ENCODE peak calls at places on chromosomes 2 and 18, in ten cellular contexts. One of them, this sample, is unnamed.

GRCh38 chr2:240250150-240250984 is 109.9 kb upstream of the OTOS start:
- DNase-seq in ovary: peak; percentile 22
- DNase-seq in tibial artery: no peak
- DNase-seq in psoas muscle: no peak
- DNase-seq in brain microvascular endothelial cell: no peak
- DNase-seq in BE2C: no peak
- DNase-seq in astrocyte: no peak
- DNase-seq in MM.1S: no peak
- DNase-seq in left ventricle myocardium inferior: no peak
- DNase-seq in mammary epithelial cell: no peak
- DNase-seq in this sample: no peak

GRCh38 chr2:102103992-102104871 is 38.3 kb upstream of the IL1R1 start:
- DNase-seq in ovary: peak; percentile 59
- DNase-seq in tibial artery: peak; percentile 89
- DNase-seq in psoas muscle: peak; percentile 82
- DNase-seq in brain microvascular endothelial cell: peak; percentile 86
- DNase-seq in BE2C: no peak
- DNase-seq in astrocyte: peak; percentile 91
- DNase-seq in MM.1S: no peak
- DNase-seq in left ventricle myocardium inferior: peak; percentile 62
- DNase-seq in mammary epithelial cell: peak; percentile 61
- DNase-seq in this sample: peak; percentile 77

GRCh38 chr2:188475945-188476344 is 184.3 kb downstream of the GULP1 start:
- DNase-seq in ovary: no peak
- DNase-seq in tibial artery: no peak
- DNase-seq in psoas muscle: no peak
- DNase-seq in brain microvascular endothelial cell: peak; percentile 47
- DNase-seq in BE2C: no peak
- DNase-seq in astrocyte: peak; percentile 86
- DNase-seq in MM.1S: no peak
- DNase-seq in left ventricle myocardium inferior: no peak
- DNase-seq in mammary epithelial cell: peak; percentile 27
- DNase-seq in this sample: peak; percentile 44

GRCh38 chr2:19675856-19676460 is 225.8 kb downstream of the TTC32 start:
- DNase-seq in ovary: no peak
- DNase-seq in tibial artery: no peak
- DNase-seq in psoas muscle: no peak
- DNase-seq in brain microvascular endothelial cell: no peak
- DNase-seq in BE2C: no peak
- DNase-seq in astrocyte: peak; percentile 39
- DNase-seq in MM.1S: no peak
- DNase-seq in left ventricle myocardium inferior: no peak
- DNase-seq in mammary epithelial cell: peak; percentile 54
- DNase-seq in this sample: no peak

GRCh38 chr2:207163053-207163814 is 2.5 kb downstream of the KLF7 start:
- DNase-seq in ovary: peak; percentile 30
- DNase-seq in tibial artery: no peak
- DNase-seq in psoas muscle: peak; percentile 29
- DNase-seq in brain microvascular endothelial cell: peak; percentile 81
- DNase-seq in BE2C: no peak
- DNase-seq in astrocyte: peak; percentile 94
- DNase-seq in MM.1S: no peak
- DNase-seq in left ventricle myocardium inferior: no peak
- DNase-seq in mammary epithelial cell: peak; percentile 94
- DNase-seq in this sample: peak; percentile 97

GRCh38 chr2:224838335-224838734 is 122.2 kb upstream of the CCDC195 start:
- DNase-seq in ovary: no peak
- DNase-seq in tibial artery: no peak
- DNase-seq in psoas muscle: no peak
- DNase-seq in brain microvascular endothelial cell: peak; percentile 45
- DNase-seq in BE2C: no peak
- DNase-seq in astrocyte: peak; percentile 45
- DNase-seq in MM.1S: no peak
- DNase-seq in left ventricle myocardium inferior: no peak
- DNase-seq in mammary epithelial cell: no peak
- DNase-seq in this sample: no peak

GRCh38 chr18:62537946-62538345 is 15.1 kb downstream of the ZCCHC2 start:
- DNase-seq in ovary: no peak
- DNase-seq in tibial artery: no peak
- DNase-seq in psoas muscle: no peak
- DNase-seq in brain microvascular endothelial cell: no peak
- DNase-seq in BE2C: no peak
- DNase-seq in astrocyte: no peak
- DNase-seq in MM.1S: no peak
- DNase-seq in left ventricle myocardium inferior: no peak
- DNase-seq in mammary epithelial cell: peak; percentile 69
- DNase-seq in this sample: peak; percentile 85

GRCh38 chr2:39696838-39697237 is 31.1 kb downstream of the TMEM178A start:
- DNase-seq in ovary: no peak
- DNase-seq in tibial artery: no peak
- DNase-seq in psoas muscle: no peak
- DNase-seq in brain microvascular endothelial cell: peak; percentile 74
- DNase-seq in BE2C: no peak
- DNase-seq in astrocyte: peak; percentile 87
- DNase-seq in MM.1S: no peak
- DNase-seq in left ventricle myocardium inferior: no peak
- DNase-seq in mammary epithelial cell: peak; percentile 53
- DNase-seq in this sample: peak; percentile 62

GRCh38 chr18:46587568-46587967 is 69.5 kb downstream of the LOXHD1 start:
- DNase-seq in ovary: no peak
- DNase-seq in tibial artery: no peak
- DNase-seq in psoas muscle: no peak
- DNase-seq in brain microvascular endothelial cell: no peak
- DNase-seq in BE2C: no peak
- DNase-seq in astrocyte: no peak
- DNase-seq in MM.1S: no peak
- DNase-seq in left ventricle myocardium inferior: no peak
- DNase-seq in mammary epithelial cell: no peak
- DNase-seq in this sample: no peak

GRCh38 chr2:27681844-27682243 is 18.2 kb downstream of the SLC4A1AP start:
- DNase-seq in ovary: no peak
- DNase-seq in tibial artery: no peak
- DNase-seq in psoas muscle: no peak
- DNase-seq in brain microvascular endothelial cell: peak; percentile 63
- DNase-seq in BE2C: no peak
- DNase-seq in astrocyte: peak; percentile 83
- DNase-seq in MM.1S: no peak
- DNase-seq in left ventricle myocardium inferior: no peak
- DNase-seq in mammary epithelial cell: peak; percentile 37
- DNase-seq in this sample: peak; percentile 42

GRCh38 chr2:174970092-174970491 is 35.1 kb downstream of the CHN1 start:
- DNase-seq in ovary: no peak
- DNase-seq in tibial artery: no peak
- DNase-seq in psoas muscle: no peak
- DNase-seq in brain microvascular endothelial cell: no peak
- DNase-seq in BE2C: no peak
- DNase-seq in astrocyte: peak; percentile 63
- DNase-seq in MM.1S: no peak
- DNase-seq in left ventricle myocardium inferior: no peak
- DNase-seq in mammary epithelial cell: peak; percentile 12
- DNase-seq in this sample: peak; percentile 54

GRCh38 chr2:42754021-42754775 is 9.7 kb downstream of the OXER1 start:
- DNase-seq in ovary: no peak
- DNase-seq in tibial artery: no peak
- DNase-seq in psoas muscle: peak; percentile 75
- DNase-seq in brain microvascular endothelial cell: peak; percentile 4
- DNase-seq in BE2C: no peak
- DNase-seq in astrocyte: peak; percentile 26
- DNase-seq in MM.1S: no peak
- DNase-seq in left ventricle myocardium inferior: no peak
- DNase-seq in mammary epithelial cell: no peak
- DNase-seq in this sample: no peak

GRCh38 chr2:156309106-156309505 is 23.4 kb downstream of the NR4A2 start:
- DNase-seq in ovary: no peak
- DNase-seq in tibial artery: no peak
- DNase-seq in psoas muscle: no peak
- DNase-seq in brain microvascular endothelial cell: no peak
- DNase-seq in BE2C: no peak
- DNase-seq in astrocyte: no peak
- DNase-seq in MM.1S: no peak
- DNase-seq in left ventricle myocardium inferior: no peak
- DNase-seq in mammary epithelial cell: no peak
- DNase-seq in this sample: peak; percentile 35

GRCh38 chr2:222973237-222973636 is 78.8 kb upstream of the KCNE4 start:
- DNase-seq in ovary: no peak
- DNase-seq in tibial artery: no peak
- DNase-seq in psoas muscle: no peak
- DNase-seq in brain microvascular endothelial cell: no peak
- DNase-seq in BE2C: no peak
- DNase-seq in astrocyte: peak; percentile 35
- DNase-seq in MM.1S: no peak
- DNase-seq in left ventricle myocardium inferior: no peak
- DNase-seq in mammary epithelial cell: no peak
- DNase-seq in this sample: peak; percentile 42

GRCh38 chr18:34122724-34123334 is 101.9 kb downstream of the NOL4 start:
- DNase-seq in ovary: no peak
- DNase-seq in tibial artery: no peak
- DNase-seq in psoas muscle: no peak
- DNase-seq in brain microvascular endothelial cell: peak; percentile 73
- DNase-seq in BE2C: peak; percentile 10
- DNase-seq in astrocyte: peak; percentile 46
- DNase-seq in MM.1S: peak; percentile 63
- DNase-seq in left ventricle myocardium inferior: no peak
- DNase-seq in mammary epithelial cell: peak; percentile 34
- DNase-seq in this sample: peak; percentile 65

GRCh38 chr2:150619607-150620330 is 132.3 kb upstream of the RND3 start:
- DNase-seq in ovary: peak; percentile 11
- DNase-seq in tibial artery: no peak
- DNase-seq in psoas muscle: peak; percentile 18
- DNase-seq in brain microvascular endothelial cell: peak; percentile 59
- DNase-seq in BE2C: no peak
- DNase-seq in astrocyte: peak; percentile 77
- DNase-seq in MM.1S: no peak
- DNase-seq in left ventricle myocardium inferior: no peak
- DNase-seq in mammary epithelial cell: peak; percentile 70
- DNase-seq in this sample: peak; percentile 77

GRCh38 chr2:181770145-181770544 is 89.8 kb upstream of the NEUROD1 start:
- DNase-seq in ovary: no peak
- DNase-seq in tibial artery: no peak
- DNase-seq in psoas muscle: no peak
- DNase-seq in brain microvascular endothelial cell: no peak
- DNase-seq in BE2C: no peak
- DNase-seq in astrocyte: peak; percentile 27
- DNase-seq in MM.1S: no peak
- DNase-seq in left ventricle myocardium inferior: no peak
- DNase-seq in mammary epithelial cell: peak; percentile 94
- DNase-seq in this sample: peak; percentile 92

GRCh38 chr2:29317077-29317517 is 201.9 kb downstream of the CLIP4 start:
- DNase-seq in ovary: no peak
- DNase-seq in tibial artery: peak; percentile 48
- DNase-seq in psoas muscle: no peak
- DNase-seq in brain microvascular endothelial cell: no peak
- DNase-seq in BE2C: no peak
- DNase-seq in astrocyte: peak; percentile 95
- DNase-seq in MM.1S: no peak
- DNase-seq in left ventricle myocardium inferior: no peak
- DNase-seq in mammary epithelial cell: no peak
- DNase-seq in this sample: peak; percentile 21

GRCh38 chr2:231662028-231662810 is 46.1 kb upstream of the PTMA start:
- DNase-seq in ovary: peak; percentile 96
- DNase-seq in tibial artery: peak; percentile 98
- DNase-seq in psoas muscle: peak; percentile 97
- DNase-seq in brain microvascular endothelial cell: peak; percentile 89
- DNase-seq in BE2C: no peak
- DNase-seq in astrocyte: peak; percentile 91
- DNase-seq in MM.1S: peak; percentile 98
- DNase-seq in left ventricle myocardium inferior: peak; percentile 96
- DNase-seq in mammary epithelial cell: peak; percentile 92
- DNase-seq in this sample: peak; percentile 83

DNA sequence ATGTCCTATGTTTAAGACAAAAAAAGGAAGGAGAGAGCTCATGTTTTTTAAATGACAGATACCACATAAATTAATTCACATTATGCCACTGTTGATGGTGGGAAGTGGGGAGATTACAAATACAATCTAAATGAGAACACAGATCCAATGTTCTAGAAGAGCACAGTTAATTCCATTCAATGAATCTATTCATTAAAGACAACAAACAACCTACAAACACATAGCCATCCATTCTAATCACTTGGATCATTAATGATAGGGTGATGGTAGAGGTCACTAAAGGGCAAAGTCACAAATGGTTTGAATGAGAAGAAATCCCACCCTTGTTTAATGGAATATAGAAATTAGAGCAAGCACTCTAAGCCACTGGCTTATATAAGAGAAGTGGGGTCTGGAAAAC is 21.7 kb downstream of the HNRNPA3 start:
- DNase-seq in ovary: no peak
- DNase-seq in tibial artery: no peak
- DNase-seq in psoas muscle: no peak
- DNase-seq in brain microvascular endothelial cell: no peak
- DNase-seq in BE2C: no peak
- DNase-seq in astrocyte: no peak
- DNase-seq in MM.1S: no peak
- DNase-seq in left ventricle myocardium inferior: no peak
- DNase-seq in mammary epithelial cell: no peak
- DNase-seq in this sample: no peak
- H3K27me3 ChIP-seq in ovary: no peaks in the 10 kb centered on the region
- H3K27me3 ChIP-seq in tibial artery: no peaks in the 10 kb centered on the region
- H3K27me3 ChIP-seq in psoas muscle: no peaks in the 10 kb centered on the region
- H3K27me3 ChIP-seq in brain microvascular endothelial cell: no peaks in the 10 kb centered on the region
- H3K27me3 ChIP-seq in BE2C: no peaks in the 10 kb centered on the region
- H3K27me3 ChIP-seq in astrocyte: no peaks in the 10 kb centered on the region
- H3K27me3 ChIP-seq in MM.1S: no peaks in the 10 kb centered on the region
- H3K27me3 ChIP-seq in left ventricle myocardium inferior: no peaks in the 10 kb centered on the region
- H3K27me3 ChIP-seq in mammary epithelial cell: no peaks in the 10 kb centered on the region
- H3K27me3 ChIP-seq in this sample: no peaks in the 10 kb centered on the region

GRCh38 chr2:129297430-129297829 is 682.0 kb upstream of the RAB6C start:
- DNase-seq in ovary: no peak
- DNase-seq in tibial artery: no peak
- DNase-seq in psoas muscle: no peak
- DNase-seq in brain microvascular endothelial cell: no peak
- DNase-seq in BE2C: no peak
- DNase-seq in astrocyte: no peak
- DNase-seq in MM.1S: no peak
- DNase-seq in left ventricle myocardium inferior: no peak
- DNase-seq in mammary epithelial cell: no peak
- DNase-seq in this sample: no peak
- TF ChIP-seq CTCF in ovary: no peak
- TF ChIP-seq CTCF in tibial artery: no peak
- TF ChIP-seq CTCF in psoas muscle: no peak
- TF ChIP-seq CTCF in brain microvascular endothelial cell: no peak
- TF ChIP-seq CTCF in BE2C: no peak
- TF ChIP-seq CTCF in astrocyte: no peak
- TF ChIP-seq CTCF in MM.1S: no peak
- TF ChIP-seq CTCF in left ventricle myocardium inferior: no peak
- TF ChIP-seq CTCF in mammary epithelial cell: peak; percentile 10
- TF ChIP-seq CTCF in this sample: no peak

GRCh38 chr2:119023534-119023933 is 81.5 kb downstream of the MARCO start:
- DNase-seq in ovary: no peak
- DNase-seq in tibial artery: no peak
- DNase-seq in psoas muscle: no peak
- DNase-seq in brain microvascular endothelial cell: no peak
- DNase-seq in BE2C: no peak
- DNase-seq in astrocyte: no peak
- DNase-seq in MM.1S: no peak
- DNase-seq in left ventricle myocardium inferior: no peak
- DNase-seq in mammary epithelial cell: no peak
- DNase-seq in this sample: no peak
- H3K27me3 ChIP-seq in ovary: no peaks in the 10 kb centered on the region
- H3K27me3 ChIP-seq in tibial artery: peaks cover 3% of the 10 kb centered on the region
- H3K27me3 ChIP-seq in psoas muscle: peaks cover 4% of the 10 kb centered on the region
- H3K27me3 ChIP-seq in brain microvascular endothelial cell: no peaks in the 10 kb centered on the region
- H3K27me3 ChIP-seq in BE2C: no peaks in the 10 kb centered on the region
- H3K27me3 ChIP-seq in astrocyte: no peaks in the 10 kb centered on the region
- H3K27me3 ChIP-seq in MM.1S: no peaks in the 10 kb centered on the region
- H3K27me3 ChIP-seq in left ventricle myocardium inferior: peaks cover 62% of the 10 kb centered on the region
- H3K27me3 ChIP-seq in mammary epithelial cell: peaks cover under 1% of the 10 kb centered on the region
- H3K27me3 ChIP-seq in this sample: no peaks in the 10 kb centered on the region

GRCh38 chr18:74390900-74391299 is 66.2 kb downstream of the DIPK1C start:
- DNase-seq in ovary: no peak
- DNase-seq in tibial artery: no peak
- DNase-seq in psoas muscle: no peak
- DNase-seq in brain microvascular endothelial cell: no peak
- DNase-seq in BE2C: no peak
- DNase-seq in astrocyte: no peak
- DNase-seq in MM.1S: no peak
- DNase-seq in left ventricle myocardium inferior: no peak
- DNase-seq in mammary epithelial cell: no peak
- DNase-seq in this sample: no peak
- TF ChIP-seq CTCF in ovary: no peak
- TF ChIP-seq CTCF in tibial artery: no peak
- TF ChIP-seq CTCF in psoas muscle: no peak
- TF ChIP-seq CTCF in brain microvascular endothelial cell: no peak
- TF ChIP-seq CTCF in BE2C: no peak
- TF ChIP-seq CTCF in astrocyte: no peak
- TF ChIP-seq CTCF in MM.1S: no peak
- TF ChIP-seq CTCF in left ventricle myocardium inferior: no peak
- TF ChIP-seq CTCF in mammary epithelial cell: no peak
- TF ChIP-seq CTCF in this sample: no peak